ENCODE peak calls at places on chromosomes 2 and 18, in four cellular contexts. K, B, R and F are unnamed samples.

GRCh38 chr2:51921076-51921475 is 889.1 kb upstream of the NRXN1 start:
- DNase-seq in K (no peak), R (no peak), B (no peak), F (no peak)

GRCh38 chr2:174914894-174915760 is 90.1 kb downstream of the CHN1 start:
- DNase-seq in R (no peak), K (no peak), B (no peak), F (peak)

GRCh38 chr2:168002021-168002553 is 245.3 kb downstream of the STK39 start:
- DNase-seq in K (no peak), B (no peak), R (no peak), F (no peak)

GRCh38 chr2:50746526-50746925 is 285.4 kb downstream of the NRXN1 start:
- DNase-seq in R (no peak), K (no peak), B (peak), F (peak)

GRCh38 chr18:3585656-3586509 is 135.9 kb downstream of the TGIF1 start:
- DNase-seq in K (peak), B (peak), R (no peak), F (peak)

GRCh38 chr18:58697131-58697530 is 25.9 kb downstream of the MALT1 start:
- DNase-seq in R (no peak), K (no peak), B (no peak), F (no peak)

GRCh38 chr2:64645014-64645418 is 8.7 kb downstream of the SERTAD2 start:
- DNase-seq in B (peak), R (no peak), K (no peak), F (peak)

GRCh38 chr2:25920326-25920725 is 42.0 kb upstream of the ASXL2 start:
- DNase-seq in B (no peak), R (no peak), K (no peak), F (no peak)

GRCh38 chr2:218607436-218608115 is at the start of gene PLCD4:
- DNase-seq in K (peak), R (no peak), B (peak), F (peak)

GRCh38 chr2:167814881-167815718 is 432.3 kb downstream of the STK39 start:
- DNase-seq in R (no peak), B (no peak), K (no peak), F (no peak)

GRCh38 chr2:191867507-191867847 is 20.6 kb upstream of the CAVIN2 start:
- DNase-seq in K (no peak), B (peak), R (no peak), F (no peak)
- H3K27ac ChIP-seq in K (peak), B (no peak), R (no peak), F (peak)

GRCh38 chr2:3376821-3377220 is 797 bp downstream of the EIPR1 start:
- DNase-seq in K (no peak), R (no peak), B (no peak), F (no peak)

GRCh38 chr2:3377612-3378432 is at the start of gene EIPR1:
- DNase-seq in B (peak), R (peak), K (peak), F (peak)

GRCh38 chr2:3377279-3377611 is 373 bp downstream of the EIPR1 start:
- DNase-seq in R (no peak), K (no peak), B (peak), F (no peak)

GRCh38 chr2:3379647-3380534 is at the start of gene TRAPPC12:
- DNase-seq in R (peak), K (peak), B (peak), F (peak)

DNA sequence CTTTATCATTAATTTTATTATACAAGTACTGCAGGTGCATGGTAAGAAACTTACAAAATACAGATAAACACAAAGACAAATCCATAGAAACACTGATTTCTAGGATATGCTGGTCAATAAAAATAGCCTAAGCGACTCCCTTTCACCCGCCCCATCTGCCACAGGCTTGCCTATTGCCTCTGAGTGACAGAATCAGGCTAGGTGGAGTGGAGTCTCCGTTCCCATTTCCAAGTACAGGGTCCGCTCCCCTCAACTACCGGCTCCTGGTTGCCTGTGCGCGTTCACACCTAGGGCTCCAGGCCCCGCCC is 201 bp upstream of the TRAPPC12 start:
- DNase-seq in R (no peak), B (no peak), K (no peak), F (no peak)
- H3K27ac ChIP-seq in R (peak), B (no peak), K (peak), F (peak)

GRCh38 chr2:212537311-212538155 is 1.1 kb downstream of the ERBB4 start:
- DNase-seq in B (peak), K (peak), R (no peak), F (peak)
- H3K27ac ChIP-seq in B (no peak), K (peak), R (no peak), F (peak)

GRCh38 chr2:4168834-4169233 is 465.5 kb downstream of the DCDC2C start:
- DNase-seq in K (no peak), B (peak), R (no peak), F (no peak)
- H3K27ac ChIP-seq in K (no peak), B (no peak), R (no peak), F (no peak)

DNA sequence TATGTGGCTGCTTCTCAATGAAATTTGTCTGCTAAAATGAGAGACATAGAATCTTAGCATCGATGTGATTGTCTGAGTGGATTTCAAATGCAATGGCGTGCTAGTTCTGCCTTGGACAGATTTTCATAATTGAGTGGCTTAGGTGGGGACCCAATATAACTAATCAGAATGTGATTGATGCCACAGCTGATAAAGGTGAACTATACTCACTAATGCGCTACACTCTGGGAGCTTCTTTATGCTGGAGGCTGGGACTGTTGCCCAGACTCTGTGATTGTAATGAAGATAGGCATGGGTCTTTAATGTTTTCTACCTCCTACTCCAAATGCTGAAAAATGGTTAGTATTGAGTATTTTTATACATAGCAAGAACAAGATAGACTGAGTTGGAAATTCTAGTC is 339.5 kb upstream of the SLC39A10 start:
- DNase-seq in B (no peak), R (no peak), K (no peak), F (no peak)
- H3K27ac ChIP-seq in B (no peak), R (no peak), K (no peak), F (no peak)

DNA sequence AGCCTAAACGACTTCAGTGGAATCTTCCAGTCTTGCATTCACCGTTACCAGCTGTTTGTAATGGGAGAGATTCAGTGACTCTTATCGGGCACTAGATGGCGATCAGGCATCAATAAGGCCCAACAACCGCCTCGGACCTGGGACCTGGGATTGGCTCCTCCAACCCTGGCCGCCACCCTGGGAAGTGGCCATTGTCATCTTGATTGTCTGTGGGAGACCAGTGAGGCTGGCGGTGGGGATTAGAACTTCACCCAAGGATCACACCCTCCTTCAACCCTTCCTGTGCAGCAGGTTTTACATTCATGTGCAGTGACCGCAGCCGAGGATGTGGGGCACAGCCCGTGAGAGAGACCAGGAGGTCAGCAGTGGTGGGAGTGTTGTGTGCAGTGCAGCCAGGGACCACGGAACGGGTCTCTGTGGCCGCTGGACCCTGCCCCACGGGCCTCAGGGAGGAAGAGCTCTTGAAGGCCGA is 85.3 kb downstream of the SPP2 start:
- DNase-seq in B (peak), K (no peak), R (peak), F (peak)
- H3K27ac ChIP-seq in B (peak), K (no peak), R (no peak), F (no peak)

GRCh38 chr2:236866542-236867340 is 218.9 kb upstream of the COPS8 start:
- DNase-seq in B (no peak), R (no peak), K (peak), F (no peak)
- H3K27ac ChIP-seq in B (no peak), R (no peak), K (no peak), F (no peak)

DNA sequence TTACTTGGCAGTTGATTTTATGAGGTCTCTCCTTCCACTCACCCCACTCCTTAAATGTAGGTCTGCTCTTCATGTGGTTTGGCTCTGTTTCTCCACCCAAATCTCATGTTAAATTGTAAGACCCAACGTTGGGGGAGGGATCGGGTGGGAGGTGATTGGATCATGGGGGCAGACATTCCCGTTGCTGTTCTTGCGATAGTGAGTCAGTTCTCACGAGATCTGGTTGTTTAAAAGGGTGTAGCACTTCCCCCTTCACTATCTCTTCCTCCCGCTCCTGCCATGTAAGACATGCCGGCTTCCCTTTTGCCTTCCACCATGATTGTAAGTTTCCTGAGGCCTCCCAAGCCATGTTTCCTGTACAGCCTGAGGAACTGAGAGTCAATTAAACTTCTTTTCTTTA is 1044.5 kb upstream of the POU3F3 start:
- DNase-seq in K (no peak), B (no peak), R (no peak), F (no peak)
- H3K27ac ChIP-seq in K (no peak), B (no peak), R (no peak), F (no peak)